ENCODE peak calls at places on chromosomes 16 and 17, in eight cellular contexts. B is A549, M is thyroid gland, U is prostate gland, C is K562, D is esophagus squamous epithelium, W is heart left ventricle, T is uterus. Y is an unnamed sample.

GRCh38 chr17:41382396-41382795 is 290 bp upstream of the KRT34 start:
- DNase-seq in B (no peak), M (no peak), U (no peak), C (no peak), D (no peak), W (no peak), T (no peak), Y (no peak)

GRCh38 chr17:76612977-76613851 is 27.6 kb upstream of the ST6GALNAC2 start:
- DNase-seq in B (peak), M (peak), U (no peak), C (peak), D (no peak), W (no peak), T (no peak), Y (no peak)

GRCh38 chr17:21039839-21040575 is 2.8 kb downstream of the USP22 start:
- DNase-seq in B (peak), M (peak), U (no peak), C (peak), D (no peak), W (no peak), T (no peak), Y (no peak)

GRCh38 chr16:71439531-71439930 is 2.3 kb downstream of the TLE7 start:
- DNase-seq in B (no peak), M (no peak), U (no peak), C (no peak), D (no peak), W (no peak), T (no peak), Y (no peak)

GRCh38 chr17:69415431-69415830 is 934 bp downstream of the MAP2K6 start:
- DNase-seq in B (no peak), M (no peak), U (no peak), C (no peak), D (no peak), W (no peak), T (no peak), Y (no peak)

GRCh38 chr16:76535-77272 is 1.3 kb upstream of the MPG start:
- DNase-seq in B (no peak), M (peak), U (no peak), C (peak), D (no peak), W (peak), T (peak), Y (no peak)

GRCh38 chr17:28745052-28745776 is 1.4 kb downstream of the TRAF4 start:
- DNase-seq in B (peak), M (peak), U (peak), C (peak), D (no peak), W (peak), T (peak), Y (no peak)

GRCh38 chr17:17760872-17761550 is 75.8 kb downstream of the SREBF1 start:
- DNase-seq in B (no peak), M (no peak), U (no peak), C (no peak), D (no peak), W (no peak), T (no peak), Y (no peak)

GRCh38 chr17:29612094-29612403 is 10.7 kb downstream of the CORO6 start:
- DNase-seq in B (no peak), M (no peak), U (no peak), C (no peak), D (no peak), W (no peak), T (no peak), Y (no peak)

GRCh38 chr17:14840616-14841231 is 424.4 kb downstream of the PMP22 start:
- DNase-seq in B (no peak), M (no peak), U (no peak), C (no peak), D (no peak), W (no peak), T (no peak), Y (no peak)

GRCh38 chr17:69853533-69854262 is 221.3 kb upstream of the KCNJ16 start:
- DNase-seq in B (no peak), M (no peak), U (no peak), C (no peak), D (no peak), W (no peak), T (no peak), Y (no peak)

GRCh38 chr16:54926166-54926838 is 4.4 kb upstream of the IRX5 start:
- DNase-seq in B (no peak), M (no peak), U (no peak), C (no peak), D (no peak), W (no peak), T (no peak), Y (no peak)

GRCh38 chr16:14300631-14301149 is 229.6 kb downstream of the MRTFB start:
- DNase-seq in B (peak), M (peak), U (peak), C (peak), D (no peak), W (peak), T (peak), Y (no peak)

GRCh38 chr16:67428146-67428731 is 2.7 kb upstream of the HSD11B2 start:
- DNase-seq in B (peak), M (peak), U (peak), C (peak), D (no peak), W (peak), T (peak), Y (peak)

GRCh38 chr17:40610359-40610758 is 37.3 kb downstream of the SMARCE1 start:
- DNase-seq in B (no peak), M (no peak), U (no peak), C (no peak), D (no peak), W (no peak), T (no peak), Y (no peak)

GRCh38 chr16:66924527-66925321 is 611 bp downstream of the RRAD start:
- DNase-seq in B (no peak), M (peak), U (no peak), C (peak), D (no peak), W (peak), T (no peak), Y (peak)

GRCh38 chr17:64009571-64010402 is 10.6 kb downstream of the ICAM2 start:
- DNase-seq in B (no peak), M (no peak), U (no peak), C (no peak), D (no peak), W (no peak), T (no peak), Y (no peak)

GRCh38 chr17:46952115-46952514 is 26.9 kb downstream of the RPRML start:
- DNase-seq in B (no peak), M (no peak), U (no peak), C (no peak), D (no peak), W (no peak), T (no peak), Y (no peak)

GRCh38 chr16:85157813-85158701 is 45.8 kb upstream of the CIBAR2 start:
- DNase-seq in B (no peak), M (peak), U (no peak), C (no peak), D (no peak), W (no peak), T (no peak), Y (no peak)

GRCh38 chr17:79619636-79620206 is 8.9 kb upstream of the RBFOX3 start:
- DNase-seq in B (no peak), M (no peak), U (no peak), C (no peak), D (no peak), W (no peak), T (peak), Y (no peak)

GRCh38 chr17:42405963-42406495 is 17.0 kb downstream of the CAVIN1 start:
- DNase-seq in B (peak), M (peak), U (peak), C (peak), D (no peak), W (peak), T (peak), Y (peak)

GRCh38 chr16:49491736-49492089 is 118.1 kb downstream of the C16orf78 start:
- DNase-seq in B (peak), M (peak), U (peak), C (no peak), D (no peak), W (peak), T (peak), Y (no peak)

GRCh38 chr17:14038206-14038605 is 31.1 kb upstream of the COX10 start:
- DNase-seq in B (no peak), M (no peak), U (no peak), C (no peak), D (no peak), W (no peak), T (no peak), Y (no peak)

GRCh38 chr17:12729086-12729485 is 60.2 kb upstream of the ARHGAP44 start:
- DNase-seq in B (no peak), M (no peak), U (no peak), C (no peak), D (no peak), W (no peak), T (no peak), Y (no peak)

DNA sequence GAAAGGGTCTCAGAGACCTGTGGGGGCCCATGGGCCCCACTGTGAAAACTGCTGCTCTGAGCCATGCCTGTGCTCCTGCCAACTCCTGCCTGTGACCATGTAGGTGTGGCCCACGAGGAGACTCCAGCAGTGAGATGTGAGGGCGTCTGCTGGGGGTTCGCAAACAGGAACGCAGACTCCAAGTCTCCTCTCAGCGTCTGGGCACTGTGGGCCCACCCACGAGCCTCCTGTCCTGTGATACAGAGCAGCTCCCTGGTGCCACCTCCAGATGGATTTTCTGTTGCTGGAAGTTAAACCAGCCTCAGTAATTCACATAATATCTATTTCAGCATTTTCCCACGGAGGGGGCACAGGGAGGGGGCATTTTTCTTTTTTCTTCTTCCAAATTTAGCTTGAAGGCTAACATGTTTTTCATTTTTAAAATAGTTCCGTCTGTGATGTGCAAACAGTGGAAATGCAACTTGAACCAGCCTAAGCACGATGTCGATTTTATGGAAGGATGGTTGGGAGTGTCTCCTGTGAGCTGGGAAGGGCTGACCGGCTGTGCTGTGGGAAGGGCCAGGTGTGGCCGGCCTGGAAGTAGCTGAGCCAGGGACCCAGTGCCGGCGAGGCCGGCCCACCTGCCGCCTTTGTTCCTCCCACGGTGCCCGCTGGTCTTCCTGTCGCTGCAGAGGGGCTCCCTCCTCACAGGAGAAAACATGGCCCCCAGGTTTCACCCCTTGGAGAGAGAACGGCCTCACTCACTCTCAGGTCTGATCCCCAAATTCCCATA is 3.8 kb upstream of the RAB40B start:
- DNase-seq in B (peak), M (no peak), U (peak), C (no peak), D (no peak), W (no peak), T (no peak), Y (no peak)
- TF ChIP-seq POLR2A in B (no peak), M (no peak), U (no peak), C (no peak), D (no peak), W (no peak), T (no peak), Y (no peak)

DNA sequence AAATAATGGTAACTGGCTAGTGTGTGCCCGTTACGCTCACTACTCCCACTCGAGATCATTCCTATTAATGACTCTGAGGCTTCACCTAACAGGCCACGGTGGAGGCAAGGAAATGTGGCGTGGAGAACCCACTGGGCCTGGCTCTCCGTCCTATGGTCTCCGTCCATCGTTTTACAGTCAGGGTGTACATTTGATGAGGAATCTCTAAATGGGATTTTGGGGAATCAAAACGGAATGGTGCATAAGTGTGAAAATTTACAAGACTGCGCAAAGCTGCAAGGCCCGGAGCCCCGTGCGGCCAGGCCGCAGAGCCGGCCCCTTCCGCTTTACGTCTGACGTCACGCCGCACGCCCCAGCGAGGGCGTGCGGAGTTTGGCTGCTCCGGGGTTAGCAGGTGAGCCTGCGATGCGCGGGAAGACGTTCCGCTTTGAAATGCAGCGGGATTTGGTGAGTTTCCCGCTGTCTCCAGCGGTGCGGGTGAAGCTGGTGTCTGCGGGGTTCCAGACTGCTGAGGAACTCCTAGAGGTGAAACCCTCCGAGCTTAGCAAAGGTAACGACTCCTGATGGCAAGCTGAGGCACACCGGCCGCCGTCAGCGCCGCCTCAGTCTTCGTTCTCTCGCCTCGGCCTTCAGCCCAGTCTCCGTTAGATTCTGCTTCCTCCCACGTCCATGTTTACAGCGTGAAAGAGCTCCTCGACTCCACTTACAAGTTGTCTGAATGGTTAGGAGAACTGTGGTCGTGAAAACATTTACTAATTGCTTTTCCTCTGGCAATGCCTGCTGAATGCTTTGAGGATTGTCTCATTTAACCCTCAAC is at the start of gene RAD51C:
- DNase-seq in B (peak), M (peak), U (peak), C (peak), D (peak), W (peak), T (peak), Y (peak)
- TF ChIP-seq POLR2A in B (peak), M (peak), U (peak), C (peak), D (no peak), W (peak), T (peak), Y (peak)

GRCh38 chr17:19977360-19978205 is at the start of gene AKAP10:
- DNase-seq in B (peak), M (peak), U (peak), C (peak), D (peak), W (peak), T (peak), Y (peak)

GRCh38 chr17:19975601-19976000 is 2.0 kb downstream of the AKAP10 start:
- DNase-seq in B (no peak), M (peak), U (no peak), C (no peak), D (no peak), W (no peak), T (no peak), Y (no peak)

GRCh38 chr17:19978803-19979202 is 1.2 kb upstream of the AKAP10 start:
- DNase-seq in B (no peak), M (no peak), U (no peak), C (no peak), D (no peak), W (no peak), T (no peak), Y (no peak)

GRCh38 chr17:19979917-19980770 is 2.5 kb upstream of the AKAP10 start:
- DNase-seq in B (no peak), M (no peak), U (no peak), C (no peak), D (no peak), W (peak), T (no peak), Y (no peak)

DNA sequence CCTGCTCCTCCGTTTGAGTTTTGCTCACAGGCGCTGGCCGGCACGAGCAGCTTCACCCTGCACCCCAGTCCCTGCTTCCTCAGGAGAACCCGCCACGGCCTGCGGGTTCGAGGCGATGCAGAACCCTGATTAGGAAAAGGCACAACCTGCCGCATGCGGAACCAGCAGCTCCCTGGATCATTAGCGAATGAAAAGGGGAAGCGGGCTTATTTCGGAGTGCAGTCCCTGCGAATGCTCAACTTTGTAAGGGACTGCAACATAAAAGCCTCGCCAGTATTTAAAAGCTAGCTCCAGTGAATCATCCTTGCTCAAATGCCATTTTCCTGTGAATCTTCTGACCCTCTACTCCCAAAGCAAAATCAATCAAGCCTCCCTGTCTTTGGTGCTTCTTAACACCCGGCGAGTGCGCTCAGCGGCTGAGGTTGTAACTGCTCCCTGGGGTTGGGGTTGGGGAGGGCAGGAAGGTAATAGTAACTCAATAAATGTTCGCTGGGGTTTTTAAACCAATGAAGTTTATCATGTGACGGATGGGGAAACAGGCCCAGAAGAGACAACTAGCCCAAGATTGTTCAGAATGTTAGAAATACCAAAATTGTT is 676 bp upstream of the AKAP10 start:
- DNase-seq in B (no peak), M (no peak), U (peak), C (no peak), D (no peak), W (no peak), T (no peak), Y (peak)
- TF ChIP-seq POLR2A in B (no peak), M (no peak), U (no peak), C (no peak), D (no peak), W (no peak), T (no peak), Y (no peak)

GRCh38 chr16:88466175-88466862 is 13.2 kb downstream of the ZFPM1 start:
- DNase-seq in B (no peak), M (no peak), U (no peak), C (no peak), D (no peak), W (no peak), T (no peak), Y (peak)
- TF ChIP-seq POLR2A in B (no peak), M (no peak), U (no peak), C (no peak), D (no peak), W (no peak), T (no peak), Y (no peak)

DNA sequence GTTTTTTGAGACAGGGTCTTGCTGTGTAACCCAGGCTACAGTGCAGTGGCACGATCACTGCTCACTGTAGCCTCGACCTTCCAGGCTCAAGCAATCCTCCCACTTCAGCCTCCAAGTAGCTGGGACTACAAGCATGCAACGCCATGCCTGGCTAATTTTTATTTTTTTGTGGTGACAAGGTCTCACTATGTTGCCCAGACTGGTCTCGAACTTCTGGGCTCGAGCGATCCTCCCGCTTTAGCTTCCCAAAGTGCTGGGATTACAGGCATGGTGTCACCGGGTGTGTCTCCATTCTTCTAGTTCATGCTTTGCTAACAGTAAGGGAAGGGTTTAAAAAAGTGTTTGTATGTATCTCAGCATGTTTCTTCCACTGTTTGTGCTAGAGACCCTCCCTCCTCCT is 101.8 kb downstream of the HIC1 start:
- DNase-seq in B (no peak), M (no peak), U (no peak), C (no peak), D (no peak), W (no peak), T (no peak), Y (no peak)
- TF ChIP-seq POLR2A in B (no peak), M (no peak), U (no peak), C (no peak), D (no peak), W (no peak), T (no peak), Y (no peak)

DNA sequence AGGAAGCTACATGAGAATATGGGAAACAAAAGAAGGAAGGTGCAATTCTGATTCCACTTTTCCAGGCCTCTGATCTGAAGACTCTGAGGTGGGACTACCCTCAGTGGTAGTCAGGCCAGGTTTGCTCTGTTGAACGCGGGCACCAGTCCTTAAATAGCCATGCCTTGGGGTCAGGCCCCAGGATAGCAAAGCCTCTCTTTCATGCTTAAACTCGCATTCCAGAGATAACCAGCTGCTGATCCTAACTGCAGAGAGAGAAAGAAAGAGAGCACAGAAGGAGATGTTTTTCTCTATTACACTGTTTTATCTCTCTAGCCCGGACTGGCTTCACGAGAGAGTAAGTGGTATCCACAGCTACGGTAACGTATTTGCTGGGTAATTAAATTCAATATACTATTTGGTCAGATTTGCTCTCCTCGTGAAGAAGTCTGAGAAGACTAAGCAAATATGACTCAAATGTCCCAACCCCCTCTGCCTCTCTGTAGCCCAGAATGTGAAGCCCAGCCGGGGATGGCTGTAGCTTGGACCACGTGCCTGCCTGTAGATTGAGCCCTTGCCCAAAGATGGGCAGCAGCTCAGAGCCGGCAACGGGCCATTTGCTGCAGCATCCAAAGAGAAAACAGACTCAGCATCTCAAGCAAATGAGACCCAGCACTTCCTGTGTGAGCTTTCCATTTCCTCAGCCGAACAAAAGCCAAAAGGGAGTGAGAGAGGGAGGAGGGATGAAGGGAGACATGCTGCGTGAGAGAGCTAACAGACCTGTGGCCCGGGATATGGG is 122.2 kb downstream of the SMG6 start:
- DNase-seq in B (no peak), M (no peak), U (no peak), C (no peak), D (no peak), W (peak), T (peak), Y (no peak)
- TF ChIP-seq POLR2A in B (no peak), M (no peak), U (no peak), C (no peak), D (no peak), W (no peak), T (peak), Y (no peak)